ENCODE peak calls at places on chromosomes 6 and 20, in eight cellular contexts. W, V, C, F, E, O, D and B are unnamed samples. For H3K9me3, the result is how much of the 10 kb centered on the place peaks cover.

GRCh38 chr6:64672131-64672530 is 1034.9 kb downstream of the EYS start:
- DNase-seq in W (no peak), V (no peak), C (peak), F (no peak), E (no peak), O (no peak), D (no peak), B (no peak)

GRCh38 chr6:22892452-22892851 is 323.1 kb downstream of the HDGFL1 start:
- DNase-seq in W (peak), V (peak), C (peak), F (peak), E (no peak), O (no peak), D (no peak), B (no peak)

GRCh38 chr20:6636209-6637159 is 131.0 kb upstream of the BMP2 start:
- DNase-seq in W (peak), V (peak), C (peak), F (peak), E (peak), O (peak), D (peak), B (no peak)

GRCh38 chr20:21189761-21190523 is 64.1 kb downstream of the KIZ start:
- DNase-seq in W (no peak), V (no peak), C (no peak), F (no peak), E (no peak), O (no peak), D (peak), B (no peak)

GRCh38 chr6:25942561-25943147 is 12.2 kb upstream of the SLC17A2 start:
- DNase-seq in W (peak), V (peak), C (peak), F (peak), E (peak), O (peak), D (peak), B (no peak)

GRCh38 chr20:37095108-37095608 is 639 bp downstream of the RBL1 start:
- DNase-seq in W (peak), V (no peak), C (peak), F (no peak), E (no peak), O (peak), D (no peak), B (peak)

GRCh38 chr20:5400164-5400762 is 83.5 kb upstream of the PROKR2 start:
- DNase-seq in W (peak), V (peak), C (peak), F (peak), E (no peak), O (no peak), D (peak), B (peak)

GRCh38 chr6:16157909-16158308 is 29.0 kb downstream of the MYLIP start:
- DNase-seq in W (no peak), V (no peak), C (no peak), F (no peak), E (no peak), O (peak), D (peak), B (no peak)

GRCh38 chr6:26309731-26310142 is 55.3 kb upstream of the BTN3A2 start:
- DNase-seq in W (peak), V (peak), C (peak), F (peak), E (no peak), O (no peak), D (no peak), B (no peak)

GRCh38 chr6:96814581-96814980 is 22.7 kb downstream of the GPR63 start:
- DNase-seq in W (peak), V (peak), C (no peak), F (no peak), E (no peak), O (no peak), D (no peak), B (no peak)

GRCh38 chr6:88349511-88349910 is 183.4 kb upstream of the CNR1 start:
- DNase-seq in W (peak), V (no peak), C (no peak), F (peak), E (no peak), O (no peak), D (no peak), B (no peak)

GRCh38 chr6:163231356-163232014 is 183.0 kb upstream of the QKI start:
- DNase-seq in W (no peak), V (no peak), C (no peak), F (no peak), E (no peak), O (no peak), D (no peak), B (no peak)

GRCh38 chr6:3797231-3798200 is 46.0 kb upstream of the PXDC1 start:
- DNase-seq in W (peak), V (peak), C (peak), F (peak), E (no peak), O (no peak), D (no peak), B (no peak)

GRCh38 chr20:50121858-50122271 is 8.9 kb upstream of the UBE2V1 start:
- DNase-seq in W (no peak), V (peak), C (no peak), F (peak), E (peak), O (peak), D (no peak), B (no peak)

GRCh38 chr6:13303668-13304017 is 24.7 kb downstream of the TBC1D7 start:
- DNase-seq in W (peak), V (peak), C (peak), F (no peak), E (no peak), O (no peak), D (no peak), B (no peak)

GRCh38 chr6:79377047-79377446 is 142.6 kb upstream of the HMGN3 start:
- DNase-seq in W (peak), V (no peak), C (peak), F (peak), E (no peak), O (no peak), D (no peak), B (no peak)

GRCh38 chr6:11462742-11463414 is 74.7 kb upstream of the TMEM170B start:
- DNase-seq in W (peak), V (peak), C (peak), F (no peak), E (no peak), O (no peak), D (no peak), B (no peak)

GRCh38 chr20:40294175-40294574 is 394.9 kb downstream of the MAFB start:
- DNase-seq in W (no peak), V (no peak), C (no peak), F (no peak), E (no peak), O (no peak), D (no peak), B (no peak)

GRCh38 chr6:161684721-161685120 is 410.9 kb upstream of the AGPAT4 start:
- DNase-seq in W (peak), V (no peak), C (peak), F (no peak), E (no peak), O (no peak), D (no peak), B (no peak)

GRCh38 chr6:161204866-161205557 is 68.8 kb downstream of the AGPAT4 start:
- DNase-seq in W (no peak), V (no peak), C (no peak), F (no peak), E (no peak), O (no peak), D (no peak), B (no peak)

GRCh38 chr6:82196159-82196558 is 51.4 kb downstream of the IBTK start:
- DNase-seq in W (no peak), V (no peak), C (no peak), F (no peak), E (no peak), O (no peak), D (no peak), B (no peak)

GRCh38 chr6:99431901-99432300 is 6.8 kb upstream of the PNISR start:
- DNase-seq in W (no peak), V (no peak), C (no peak), F (no peak), E (no peak), O (no peak), D (no peak), B (no peak)

GRCh38 chr6:99427988-99428387 is 2.9 kb upstream of the PNISR start:
- DNase-seq in W (no peak), V (no peak), C (no peak), F (no peak), E (no peak), O (no peak), D (no peak), B (no peak)

GRCh38 chr6:99434702-99435530 is 9.8 kb upstream of the PNISR start:
- DNase-seq in W (peak), V (peak), C (peak), F (peak), E (no peak), O (peak), D (no peak), B (no peak)

DNA sequence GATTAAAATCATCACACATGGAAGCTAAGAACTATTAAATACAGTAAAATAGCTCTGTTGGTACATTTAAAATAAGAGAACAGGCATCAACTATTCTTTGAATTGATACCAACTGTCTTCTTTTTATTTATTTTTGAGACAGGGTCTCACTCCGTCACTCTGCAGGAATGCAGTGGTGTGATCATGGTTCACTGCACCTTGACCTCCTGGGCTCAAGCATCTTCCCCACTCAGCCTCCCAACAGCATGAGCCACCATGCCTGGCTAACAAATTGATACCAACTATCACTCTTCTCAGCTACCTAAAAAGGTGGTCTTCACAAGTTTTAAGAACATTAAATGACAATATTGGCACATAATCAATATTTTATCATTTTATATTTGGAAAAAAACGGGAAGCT is 7.8 kb upstream of the PNISR start:
- DNase-seq in W (no peak), V (no peak), C (no peak), F (no peak), E (no peak), O (no peak), D (peak), B (no peak)
- H3K9ac ChIP-seq in W (no peak), V (no peak), C (no peak), F (no peak), E (no peak), O (no peak), D (no peak), B (no peak)

DNA sequence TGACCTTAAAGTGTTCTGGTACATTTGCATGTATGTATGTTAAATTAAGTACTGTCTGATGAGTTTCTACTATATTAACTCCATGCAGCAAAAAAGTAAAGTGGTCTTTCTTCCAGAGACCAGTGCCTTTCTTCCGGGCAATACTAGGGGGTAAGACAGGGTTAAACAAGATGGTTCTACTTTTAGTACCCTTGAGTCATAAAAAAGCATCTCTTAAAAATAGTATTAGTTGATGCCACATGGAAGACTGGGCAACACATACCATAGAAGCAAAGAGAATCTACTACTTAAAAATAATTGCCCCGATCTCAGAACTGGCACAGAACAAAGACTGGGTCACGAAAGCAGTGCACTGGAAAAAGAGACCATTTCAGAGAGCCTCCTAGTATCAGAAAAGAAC is 66.2 kb downstream of the SESN1 start:
- DNase-seq in W (no peak), V (no peak), C (no peak), F (no peak), E (no peak), O (no peak), D (no peak), B (no peak)
- H3K9me3 ChIP-seq in W (under half), V (under half), C (under half), F (under half), E (under half), O (under half), D (under half), B (under half)

GRCh38 chr20:544153-544725 is 649 bp upstream of the CSNK2A1 start:
- DNase-seq in W (no peak), V (no peak), C (no peak), F (no peak), E (no peak), O (no peak), D (no peak), B (no peak)

GRCh38 chr20:539848-540247 is 3.7 kb downstream of the CSNK2A1 start:
- DNase-seq in W (peak), V (peak), C (peak), F (peak), E (no peak), O (no peak), D (no peak), B (no peak)

GRCh38 chr20:540391-541201 is 3.0 kb downstream of the CSNK2A1 start:
- DNase-seq in W (no peak), V (no peak), C (no peak), F (no peak), E (no peak), O (no peak), D (no peak), B (no peak)

GRCh38 chr20:543369-544152 is at the start of gene CSNK2A1:
- DNase-seq in W (peak), V (peak), C (peak), F (peak), E (peak), O (peak), D (peak), B (peak)

DNA sequence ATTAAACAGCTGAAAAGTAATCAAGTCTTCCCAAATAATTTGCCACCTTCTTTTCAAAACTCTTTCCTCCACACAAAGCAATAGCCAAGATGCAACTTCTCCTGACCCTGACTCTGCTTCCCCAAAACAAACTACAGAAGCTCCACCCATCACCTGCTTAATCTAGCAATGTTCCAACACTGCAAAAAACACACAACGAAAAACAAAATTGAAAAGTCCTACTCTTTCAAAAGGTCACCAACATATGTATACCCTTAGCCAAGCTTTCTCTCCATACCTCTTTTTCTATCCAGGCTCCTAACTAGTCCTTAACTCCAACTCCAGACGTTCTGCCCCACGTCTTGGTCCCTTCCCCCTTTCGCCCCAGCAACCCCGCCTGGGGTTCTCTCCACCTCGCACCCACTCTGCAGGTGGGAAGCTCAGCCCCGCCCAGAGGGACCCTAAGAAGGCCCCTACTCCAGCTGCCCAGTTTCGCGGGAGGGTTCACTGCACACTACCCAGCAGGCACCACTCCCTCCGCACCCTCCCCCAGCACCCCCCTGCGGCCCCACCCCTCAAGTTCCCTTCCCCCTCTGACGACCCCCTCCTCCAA is 717 bp downstream of the CSNK2A1 start:
- DNase-seq in W (peak), V (no peak), C (no peak), F (no peak), E (no peak), O (no peak), D (no peak), B (peak)
- H3K9ac ChIP-seq in W (peak), V (peak), C (peak), F (peak), E (peak), O (peak), D (peak), B (peak)

GRCh38 chr6:165181951-165182414 is 127.4 kb downstream of the C6orf118 start:
- DNase-seq in W (no peak), V (no peak), C (no peak), F (peak), E (no peak), O (no peak), D (no peak), B (no peak)
- H3K9me3 ChIP-seq in W (under half), V (under half), C (under half), F (under half), E (under half), O (under half), D (under half), B (under half)

DNA sequence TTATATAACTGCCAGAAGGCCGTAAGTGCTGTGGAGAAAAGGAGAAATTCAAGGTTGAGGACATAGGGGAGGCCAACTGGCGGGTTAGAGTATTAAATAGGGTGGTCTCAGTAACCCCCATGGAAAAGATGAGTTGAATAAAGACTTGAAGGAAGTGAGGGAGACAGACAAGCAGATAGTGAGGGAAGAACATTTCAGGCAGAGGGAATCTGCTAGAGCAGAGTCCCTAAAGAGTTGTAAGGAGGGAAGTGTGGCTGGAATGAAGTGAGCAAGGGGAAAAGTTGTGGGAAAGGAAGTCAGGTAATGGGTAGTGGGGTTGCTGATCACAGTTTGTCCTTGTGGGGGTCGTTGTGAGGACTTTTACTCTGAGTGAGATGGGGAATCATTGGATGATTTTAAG is 1.4 kb downstream of the KIFC1 start:
- DNase-seq in W (no peak), V (no peak), C (no peak), F (no peak), E (no peak), O (no peak), D (no peak), B (no peak)
- H3K9ac ChIP-seq in W (no peak), V (peak), C (no peak), F (peak), E (peak), O (peak), D (no peak), B (peak)

GRCh38 chr6:123276439-123277045 is 280.5 kb downstream of the CLVS2 start:
- DNase-seq in W (no peak), V (no peak), C (no peak), F (no peak), E (peak), O (no peak), D (no peak), B (no peak)
- H3K9me3 ChIP-seq in W (under half), V (under half), C (under half), F (under half), E (under half), O (under half), D (under half), B (under half)

DNA sequence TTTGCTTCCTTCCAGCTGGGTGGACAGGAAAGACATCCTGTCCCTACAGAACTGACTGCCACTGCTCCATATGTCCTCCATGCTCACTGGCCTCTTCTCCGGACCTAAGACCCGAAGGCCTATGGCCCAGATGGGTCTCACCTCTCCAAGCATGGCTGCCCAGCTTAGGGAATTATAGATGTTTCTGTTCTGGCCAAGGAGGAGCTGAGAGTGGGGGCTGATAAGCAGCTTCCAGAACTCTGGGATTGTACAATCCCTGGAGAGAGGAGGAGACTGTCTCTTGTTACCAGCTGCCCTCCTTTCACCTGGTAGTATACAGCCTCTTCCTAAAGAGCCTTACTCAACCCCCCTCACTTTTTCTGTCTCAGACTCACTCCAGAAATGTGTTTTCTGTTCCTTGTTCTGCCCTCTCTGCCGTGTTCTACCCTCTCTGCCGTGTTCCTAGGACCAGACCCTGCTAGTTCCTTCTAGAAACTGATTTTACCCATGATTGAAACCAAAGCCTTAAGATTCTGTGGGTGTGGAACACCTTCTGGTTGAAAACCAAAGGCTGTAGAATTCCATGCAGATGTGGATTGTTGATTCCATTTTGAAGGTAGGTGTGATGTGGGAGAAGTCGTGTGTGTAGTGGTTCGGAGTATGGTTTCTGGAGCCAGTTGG is 28.7 kb downstream of the ANKS1A start:
- DNase-seq in W (no peak), V (no peak), C (no peak), F (no peak), E (no peak), O (no peak), D (no peak), B (no peak)
- H3K9ac ChIP-seq in W (no peak), V (no peak), C (no peak), F (no peak), E (no peak), O (no peak), D (no peak), B (no peak)

GRCh38 chr6:83758533-83758932 is 49.6 kb upstream of the SNAP91 start:
- DNase-seq in W (no peak), V (no peak), C (no peak), F (no peak), E (no peak), O (no peak), D (no peak), B (no peak)
- H3K9me3 ChIP-seq in W (under half), V (under half), C (under half), F (under half), E (under half), O (under half), D (under half), B (under half)

GRCh38 chr6:37499433-37500293 is at the start of gene CCDC167:
- DNase-seq in W (peak), V (peak), C (peak), F (peak), E (peak), O (peak), D (peak), B (peak)
- H3K9ac ChIP-seq in W (peak), V (peak), C (peak), F (peak), E (peak), O (peak), D (peak), B (peak)